ENCODE peak calls at places on chromosomes 5 and 9, in nine cellular contexts. V, S, N, O, I, M, G, H and P are unnamed samples.

GRCh38 chr5:42718591-42718990 is 38.0 kb upstream of the CCDC152 start:
- DNase-seq in V (peak), S (peak), N (no peak), O (no peak), I (peak), M (no peak), G (no peak), H (peak), P (peak)

GRCh38 chr5:177479774-177480173 is 6.3 kb upstream of the DBN1 start:
- DNase-seq in V (peak), S (peak), N (no peak), O (no peak), I (peak), M (no peak), G (no peak), H (no peak), P (no peak)

GRCh38 chr5:43068037-43068436 is 27.9 kb upstream of the ANXA2R start:
- DNase-seq in V (no peak), S (no peak), N (no peak), O (no peak), I (no peak), M (no peak), G (no peak), H (no peak), P (no peak)

GRCh38 chr5:36373527-36374086 is 71.9 kb upstream of the RANBP3L start:
- DNase-seq in V (peak), S (peak), N (peak), O (peak), I (peak), M (no peak), G (peak), H (no peak), P (no peak)

GRCh38 chr5:1466631-1467265 is 21.5 kb upstream of the SLC6A3 start:
- DNase-seq in V (no peak), S (no peak), N (peak), O (no peak), I (no peak), M (no peak), G (no peak), H (no peak), P (no peak)

GRCh38 chr9:12774861-12775367 is at the start of gene LURAP1L:
- DNase-seq in V (peak), S (peak), N (peak), O (peak), I (peak), M (peak), G (peak), H (peak), P (no peak)

GRCh38 chr5:59276886-59277514 is 616.5 kb downstream of the PDE4D start:
- DNase-seq in V (peak), S (peak), N (peak), O (no peak), I (peak), M (no peak), G (no peak), H (no peak), P (no peak)

GRCh38 chr9:123678878-123679329 is 251.0 kb downstream of the DENND1A start:
- DNase-seq in V (peak), S (no peak), N (no peak), O (no peak), I (no peak), M (no peak), G (no peak), H (no peak), P (no peak)

GRCh38 chr9:72305102-72305546 is 59.9 kb downstream of the ZFAND5 start:
- DNase-seq in V (peak), S (peak), N (peak), O (peak), I (no peak), M (peak), G (peak), H (no peak), P (peak)
- H3K4me3 ChIP-seq in V (no peak), S (peak), N (peak), O (peak), I (no peak), M (no peak), G (peak), H (no peak), P (no peak)

GRCh38 chr5:40291338-40291737 is 388.4 kb upstream of the PTGER4 start:
- DNase-seq in V (peak), S (peak), N (no peak), O (no peak), I (peak), M (no peak), G (no peak), H (peak), P (no peak)

GRCh38 chr5:40292006-40292405 is 387.7 kb upstream of the PTGER4 start:
- DNase-seq in V (no peak), S (no peak), N (no peak), O (no peak), I (no peak), M (no peak), G (no peak), H (no peak), P (no peak)

GRCh38 chr5:40284863-40285262 is 394.9 kb upstream of the PTGER4 start:
- DNase-seq in V (no peak), S (no peak), N (no peak), O (no peak), I (no peak), M (no peak), G (no peak), H (no peak), P (no peak)

GRCh38 chr5:40288791-40289475 is 390.8 kb upstream of the PTGER4 start:
- DNase-seq in V (no peak), S (no peak), N (no peak), O (no peak), I (no peak), M (peak), G (no peak), H (no peak), P (no peak)
- TF ChIP-seq CTCF in V (no peak), S (peak), N (no peak), O (no peak), I (no peak), M (peak), G (no peak), H (no peak), P (no peak)

GRCh38 chr9:3509926-3510325 is 15.9 kb downstream of the RFX3 start:
- DNase-seq in V (no peak), S (no peak), N (no peak), O (no peak), I (no peak), M (no peak), G (no peak), H (no peak), P (no peak)

GRCh38 chr9:3507395-3508077 is 18.3 kb downstream of the RFX3 start:
- DNase-seq in V (no peak), S (no peak), N (no peak), O (no peak), I (no peak), M (no peak), G (no peak), H (no peak), P (peak)

GRCh38 chr9:3508531-3509374 is 17.0 kb downstream of the RFX3 start:
- DNase-seq in V (no peak), S (peak), N (no peak), O (no peak), I (peak), M (no peak), G (no peak), H (no peak), P (peak)

GRCh38 chr9:3506164-3506563 is 19.6 kb downstream of the RFX3 start:
- DNase-seq in V (no peak), S (no peak), N (no peak), O (no peak), I (no peak), M (no peak), G (no peak), H (no peak), P (no peak)

DNA sequence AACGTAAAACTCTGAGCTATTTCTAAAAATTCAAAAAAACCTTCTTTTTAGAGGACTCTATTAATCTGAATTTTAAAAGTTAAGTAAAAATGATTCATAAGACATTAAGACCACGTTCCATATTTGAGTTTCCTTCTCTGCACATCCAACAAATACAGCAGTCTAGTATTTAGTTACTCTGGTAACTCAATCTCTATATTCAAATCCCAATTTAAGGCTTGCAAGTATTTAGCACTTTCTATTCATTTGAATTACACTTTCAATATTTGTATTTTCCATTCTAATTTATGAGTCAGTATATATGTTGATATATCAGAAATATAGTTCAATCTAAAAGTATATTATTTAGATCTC is 17.7 kb downstream of the RFX3 start:
- DNase-seq in V (no peak), S (no peak), N (no peak), O (no peak), I (no peak), M (no peak), G (no peak), H (no peak), P (no peak)
- H3K4me3 ChIP-seq in V (no peak), S (no peak), N (peak), O (no peak), I (no peak), M (no peak), G (no peak), H (no peak), P (peak)

DNA sequence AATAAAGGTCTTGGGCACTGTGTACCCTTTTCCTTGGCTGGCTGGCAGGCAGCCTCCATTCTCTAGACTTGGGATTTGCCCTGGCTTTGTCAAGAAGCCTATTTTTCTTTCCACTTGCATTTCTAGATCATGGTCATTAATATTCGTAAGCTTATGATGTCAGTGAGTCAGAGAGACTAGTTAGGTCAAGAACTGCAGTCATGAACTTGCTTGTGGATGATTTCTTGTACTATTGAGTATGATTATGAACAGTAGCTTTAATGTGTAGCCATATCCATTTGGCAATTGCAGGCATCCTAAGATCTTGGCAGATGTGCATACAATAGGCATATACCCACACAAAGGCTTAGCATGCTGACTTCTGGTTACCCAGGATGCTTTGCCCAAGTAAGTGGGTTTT is 186.8 kb upstream of the CLINT1 start:
- DNase-seq in V (no peak), S (no peak), N (no peak), O (no peak), I (no peak), M (no peak), G (no peak), H (no peak), P (no peak)
- TF ChIP-seq CTCF in V (no peak), S (no peak), N (no peak), O (no peak), I (no peak), M (no peak), G (no peak), H (no peak), P (no peak)

DNA sequence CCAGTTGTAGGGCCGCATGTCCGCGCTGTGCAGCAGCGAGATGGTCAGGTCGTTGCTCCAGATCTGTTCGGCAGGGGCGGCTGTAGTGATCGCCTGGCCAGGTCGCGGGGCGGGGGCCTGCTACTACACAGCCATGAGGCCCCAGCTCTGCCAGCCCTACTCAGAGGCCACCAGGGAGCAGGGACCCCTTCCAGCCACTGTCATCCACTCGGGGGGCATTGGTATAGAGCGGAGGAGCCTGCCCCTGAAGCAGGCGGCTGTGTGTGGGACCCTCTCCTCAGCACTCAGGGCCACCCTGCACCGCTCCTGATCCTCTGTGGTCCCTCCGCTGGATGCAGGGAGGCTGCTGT is 1.7 kb downstream of the FBXW5 start:
- DNase-seq in V (no peak), S (no peak), N (no peak), O (no peak), I (no peak), M (no peak), G (no peak), H (no peak), P (no peak)
- H3K4me3 ChIP-seq in V (no peak), S (peak), N (peak), O (peak), I (peak), M (no peak), G (no peak), H (peak), P (peak)